ENCODE peak calls at places on chromosomes 1 and 21, in seven cellular contexts. One of them, this sample, is unnamed.

GRCh38 chr1:53377438-53377841 is 49.6 kb upstream of the LRP8 start:
- DNase-seq in SK-N-SH: no peak
- DNase-seq in K562: no peak
- DNase-seq in GM23338: no peak
- DNase-seq in A549: no peak
- DNase-seq in HepG2: no peak
- DNase-seq in HCT116: no peak
- DNase-seq in this sample: no peak

GRCh38 chr1:13823126-13823880 is 123.3 kb downstream of the PRDM2 start:
- DNase-seq in K562: no peak
- DNase-seq in HepG2: no peak
- DNase-seq in HCT116: no peak
- DNase-seq in GM23338: no peak
- DNase-seq in A549: no peak
- DNase-seq in SK-N-SH: no peak
- DNase-seq in this sample: no peak

GRCh38 chr21:36589352-36589971 is 109.5 kb upstream of the SIM2 start:
- DNase-seq in HepG2: peak
- DNase-seq in SK-N-SH: peak
- DNase-seq in GM23338: peak
- DNase-seq in HCT116: peak
- DNase-seq in K562: peak
- DNase-seq in A549: peak
- DNase-seq in this sample: peak

GRCh38 chr1:118429856-118430255 is 244.8 kb upstream of the SPAG17 start:
- DNase-seq in SK-N-SH: no peak
- DNase-seq in A549: no peak
- DNase-seq in K562: no peak
- DNase-seq in HepG2: no peak
- DNase-seq in GM23338: no peak
- DNase-seq in HCT116: no peak
- DNase-seq in this sample: peak

GRCh38 chr1:182584746-182585145 is 4.3 kb downstream of the RNASEL start:
- DNase-seq in HCT116: no peak
- DNase-seq in GM23338: no peak
- DNase-seq in HepG2: no peak
- DNase-seq in SK-N-SH: no peak
- DNase-seq in K562: no peak
- DNase-seq in A549: no peak
- DNase-seq in this sample: no peak

GRCh38 chr1:155069551-155070391 is 6.2 kb downstream of the EFNA4 start:
- DNase-seq in SK-N-SH: peak
- DNase-seq in HCT116: no peak
- DNase-seq in GM23338: peak
- DNase-seq in K562: no peak
- DNase-seq in HepG2: no peak
- DNase-seq in A549: no peak
- DNase-seq in this sample: no peak

GRCh38 chr1:71780681-71781080 is 501.7 kb downstream of the NEGR1 start:
- DNase-seq in A549: no peak
- DNase-seq in HCT116: no peak
- DNase-seq in SK-N-SH: no peak
- DNase-seq in HepG2: no peak
- DNase-seq in K562: no peak
- DNase-seq in GM23338: no peak
- DNase-seq in this sample: no peak

GRCh38 chr1:214537219-214537618 is 14.2 kb downstream of the PTPN14 start:
- DNase-seq in SK-N-SH: no peak
- DNase-seq in K562: no peak
- DNase-seq in HepG2: no peak
- DNase-seq in GM23338: no peak
- DNase-seq in A549: peak
- DNase-seq in HCT116: no peak
- DNase-seq in this sample: no peak

GRCh38 chr1:7857951-7858350 is 5.1 kb upstream of the UTS2 start:
- DNase-seq in A549: no peak
- DNase-seq in SK-N-SH: no peak
- DNase-seq in GM23338: no peak
- DNase-seq in HepG2: no peak
- DNase-seq in HCT116: no peak
- DNase-seq in K562: no peak
- DNase-seq in this sample: no peak

GRCh38 chr1:19123837-19124236 is 86.2 kb downstream of the UBR4 start:
- DNase-seq in K562: no peak
- DNase-seq in SK-N-SH: no peak
- DNase-seq in HepG2: no peak
- DNase-seq in A549: no peak
- DNase-seq in GM23338: no peak
- DNase-seq in HCT116: no peak
- DNase-seq in this sample: peak

GRCh38 chr21:37593015-37593414 is 226.4 kb downstream of the DYRK1A start:
- DNase-seq in SK-N-SH: no peak
- DNase-seq in HCT116: no peak
- DNase-seq in HepG2: no peak
- DNase-seq in K562: no peak
- DNase-seq in GM23338: peak
- DNase-seq in A549: no peak
- DNase-seq in this sample: no peak

GRCh38 chr1:205375816-205376545 is 19.3 kb upstream of the KLHDC8A start:
- DNase-seq in GM23338: peak
- DNase-seq in HepG2: peak
- DNase-seq in SK-N-SH: no peak
- DNase-seq in A549: peak
- DNase-seq in HCT116: peak
- DNase-seq in K562: peak
- DNase-seq in this sample: no peak

GRCh38 chr1:244349103-244349531 is 102.6 kb downstream of the ADSS2 start:
- DNase-seq in GM23338: no peak
- DNase-seq in A549: peak
- DNase-seq in HepG2: no peak
- DNase-seq in HCT116: no peak
- DNase-seq in SK-N-SH: no peak
- DNase-seq in K562: no peak
- DNase-seq in this sample: no peak

GRCh38 chr1:207958376-207959139 is 47.6 kb upstream of the CD34 start:
- DNase-seq in GM23338: peak
- DNase-seq in HepG2: no peak
- DNase-seq in SK-N-SH: no peak
- DNase-seq in A549: no peak
- DNase-seq in K562: no peak
- DNase-seq in HCT116: no peak
- DNase-seq in this sample: no peak

GRCh38 chr1:233240839-233241682 is 54.5 kb downstream of the PCNX2 start:
- DNase-seq in HepG2: peak
- DNase-seq in K562: peak
- DNase-seq in A549: peak
- DNase-seq in GM23338: peak
- DNase-seq in SK-N-SH: peak
- DNase-seq in HCT116: no peak
- DNase-seq in this sample: no peak

GRCh38 chr21:35203093-35204021 is 154.3 kb upstream of the RUNX1 start:
- DNase-seq in GM23338: no peak
- DNase-seq in K562: no peak
- DNase-seq in SK-N-SH: no peak
- DNase-seq in HCT116: no peak
- DNase-seq in HepG2: no peak
- DNase-seq in A549: no peak
- DNase-seq in this sample: no peak

GRCh38 chr1:31101147-31101502 is 35.6 kb upstream of the PUM1 start:
- DNase-seq in K562: peak
- DNase-seq in SK-N-SH: peak
- DNase-seq in A549: no peak
- DNase-seq in HepG2: peak
- DNase-seq in GM23338: no peak
- DNase-seq in HCT116: no peak
- DNase-seq in this sample: no peak

GRCh38 chr1:31108861-31109260 is 43.3 kb upstream of the PUM1 start:
- DNase-seq in A549: no peak
- DNase-seq in HepG2: no peak
- DNase-seq in SK-N-SH: no peak
- DNase-seq in GM23338: no peak
- DNase-seq in K562: no peak
- DNase-seq in HCT116: no peak
- DNase-seq in this sample: peak

GRCh38 chr1:31102501-31102950 is 37.0 kb upstream of the PUM1 start:
- DNase-seq in A549: peak
- DNase-seq in HCT116: no peak
- DNase-seq in K562: peak
- DNase-seq in HepG2: no peak
- DNase-seq in GM23338: no peak
- DNase-seq in SK-N-SH: peak
- DNase-seq in this sample: peak

GRCh38 chr1:31110846-31111245 is 45.3 kb upstream of the PUM1 start:
- DNase-seq in HCT116: no peak
- DNase-seq in HepG2: no peak
- DNase-seq in SK-N-SH: no peak
- DNase-seq in K562: no peak
- DNase-seq in A549: no peak
- DNase-seq in GM23338: no peak
- DNase-seq in this sample: no peak

GRCh38 chr1:31105646-31106045 is 40.1 kb upstream of the PUM1 start:
- DNase-seq in A549: no peak
- DNase-seq in SK-N-SH: no peak
- DNase-seq in HCT116: no peak
- DNase-seq in GM23338: no peak
- DNase-seq in HepG2: no peak
- DNase-seq in K562: no peak
- DNase-seq in this sample: no peak
- TF ChIP-seq REST in A549: no peak
- TF ChIP-seq REST in SK-N-SH: no peak
- TF ChIP-seq REST in HCT116: no peak
- TF ChIP-seq REST in GM23338: no peak
- TF ChIP-seq REST in HepG2: no peak
- TF ChIP-seq REST in K562: no peak
- TF ChIP-seq REST in this sample: no peak

DNA sequence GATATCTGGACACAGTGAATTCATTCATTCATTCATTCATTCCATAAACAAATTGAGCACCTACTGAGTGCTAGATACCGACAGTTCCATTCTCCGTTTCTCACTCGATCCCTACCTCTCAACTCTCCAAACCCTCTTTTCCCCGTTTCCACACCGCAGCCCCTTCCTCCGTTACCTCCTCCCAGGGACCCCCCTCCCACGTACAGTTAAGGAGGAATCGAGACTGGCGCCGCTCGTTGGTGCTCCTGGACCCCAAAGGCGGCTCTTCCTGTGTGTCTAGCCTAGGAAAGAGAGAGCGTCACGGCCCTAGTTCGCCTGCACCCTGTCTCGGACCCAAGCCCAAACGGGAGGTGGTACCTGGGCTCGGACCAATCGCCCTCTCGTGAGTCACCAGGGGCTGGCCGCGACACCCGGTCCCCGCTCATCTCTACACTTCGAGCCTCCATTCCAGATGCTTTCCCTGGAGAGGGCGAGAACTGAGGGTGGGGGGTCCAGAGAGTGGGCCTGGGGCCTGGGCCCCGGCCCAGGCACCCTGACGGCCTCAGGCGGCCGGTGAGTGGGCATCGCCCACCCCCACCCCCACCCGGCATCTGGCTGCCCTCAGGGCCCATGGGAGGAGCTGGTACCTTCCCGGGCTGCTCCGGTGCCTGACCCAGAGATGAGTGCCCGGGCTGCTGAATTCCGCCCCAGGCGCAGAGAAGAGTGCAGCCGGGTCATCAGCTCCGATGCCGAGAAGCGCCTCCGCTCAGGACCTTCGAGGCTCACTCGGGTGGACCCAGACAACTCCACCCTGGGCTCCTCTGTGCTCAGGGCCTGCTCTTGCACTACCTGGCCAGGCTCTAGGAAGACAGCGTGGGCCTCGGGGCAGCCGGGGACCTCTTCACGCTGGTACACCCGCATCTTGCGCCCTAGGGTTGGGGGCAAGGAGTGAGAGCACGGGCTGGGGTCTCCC is 4.9 kb downstream of the ARHGEF19 start:
- DNase-seq in A549: no peak
- DNase-seq in HCT116: no peak
- DNase-seq in GM23338: peak
- DNase-seq in HepG2: no peak
- DNase-seq in SK-N-SH: no peak
- DNase-seq in K562: peak
- DNase-seq in this sample: no peak
- H3K4me3 ChIP-seq in A549: peak
- H3K4me3 ChIP-seq in HCT116: peak
- H3K4me3 ChIP-seq in GM23338: peak
- H3K4me3 ChIP-seq in HepG2: peak
- H3K4me3 ChIP-seq in SK-N-SH: peak
- H3K4me3 ChIP-seq in K562: peak
- H3K4me3 ChIP-seq in this sample: peak

DNA sequence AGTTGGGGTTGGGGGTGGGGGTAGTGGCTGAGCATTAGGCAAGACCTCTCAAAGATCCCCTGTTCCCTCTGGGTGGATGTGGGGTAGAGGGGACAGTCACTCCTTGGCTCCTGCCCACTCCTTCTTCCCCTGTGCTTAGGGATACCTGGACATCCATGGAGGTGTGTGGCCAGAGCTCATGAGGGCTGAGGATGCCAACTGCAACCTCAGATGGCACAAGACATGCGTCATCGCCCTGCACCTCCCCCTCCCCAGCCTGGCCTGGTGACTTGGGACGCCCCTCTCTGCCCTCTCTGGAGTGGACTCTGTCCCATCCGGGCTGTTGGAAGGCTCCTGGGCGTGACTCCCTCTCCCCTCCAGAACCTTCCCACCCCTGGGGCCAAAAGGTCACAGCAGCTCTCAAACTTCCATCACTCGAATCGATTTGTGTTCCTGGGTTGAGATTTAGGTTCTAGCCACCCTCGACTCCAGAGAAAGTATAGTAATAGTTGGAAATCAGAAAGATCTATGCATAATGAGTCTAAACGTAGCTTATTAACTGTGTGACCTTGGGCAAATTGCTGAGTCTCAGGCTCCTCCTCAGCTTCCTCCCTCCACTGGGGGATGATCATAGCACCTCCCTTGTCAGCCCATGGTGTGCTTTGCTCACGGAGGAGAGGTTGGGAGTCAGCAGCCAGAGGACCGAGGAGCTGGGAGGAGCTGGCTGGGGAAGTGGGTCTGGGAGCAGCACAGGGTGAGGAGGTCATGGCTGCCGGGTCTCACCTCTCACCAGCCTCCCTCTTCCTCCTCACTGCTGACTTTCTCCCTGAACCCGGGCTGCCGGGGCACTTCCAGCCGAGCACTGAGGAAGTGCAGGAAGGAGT is 2.2 kb upstream of the PTPN7 start:
- DNase-seq in K562: peak
- DNase-seq in HepG2: no peak
- DNase-seq in HCT116: no peak
- DNase-seq in A549: no peak
- DNase-seq in SK-N-SH: no peak
- DNase-seq in GM23338: no peak
- DNase-seq in this sample: peak
- TF ChIP-seq REST in K562: peak
- TF ChIP-seq REST in HepG2: no peak
- TF ChIP-seq REST in HCT116: no peak
- TF ChIP-seq REST in A549: no peak
- TF ChIP-seq REST in SK-N-SH: no peak
- TF ChIP-seq REST in GM23338: no peak
- TF ChIP-seq REST in this sample: no peak

DNA sequence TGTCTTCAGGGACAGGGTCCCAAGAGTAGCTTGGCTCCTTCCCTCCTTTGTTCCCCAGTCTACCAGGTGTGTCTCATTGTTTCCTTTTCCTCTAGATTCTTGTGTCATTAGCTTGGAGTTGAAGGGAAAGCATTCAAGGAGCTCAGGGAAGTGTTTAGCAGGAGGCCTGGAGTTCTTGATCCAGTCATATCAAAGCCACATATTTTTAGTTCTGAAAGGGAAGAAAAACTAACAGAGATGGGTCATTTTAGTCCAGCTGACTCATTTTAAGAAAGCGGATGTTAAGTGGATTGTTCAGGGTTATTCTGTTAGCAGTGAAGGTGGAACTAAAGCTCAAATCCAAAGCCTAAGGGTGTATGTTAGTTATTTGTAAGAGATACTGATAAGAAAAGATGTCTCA is 720 bp downstream of the C1orf54 start:
- DNase-seq in SK-N-SH: no peak
- DNase-seq in A549: no peak
- DNase-seq in GM23338: peak
- DNase-seq in HCT116: no peak
- DNase-seq in HepG2: no peak
- DNase-seq in K562: no peak
- DNase-seq in this sample: no peak
- H3K4me3 ChIP-seq in SK-N-SH: no peak
- H3K4me3 ChIP-seq in A549: no peak
- H3K4me3 ChIP-seq in GM23338: peak
- H3K4me3 ChIP-seq in HCT116: no peak
- H3K4me3 ChIP-seq in HepG2: no peak
- H3K4me3 ChIP-seq in K562: no peak
- H3K4me3 ChIP-seq in this sample: no peak

This sample was measured in HL-60.